ENCODE peak calls at places on chromosomes 16 and 17, in eight cellular contexts. One of them, this sample, is unnamed.

GRCh38 chr16:9677301-9677653 is 505.0 kb downstream of the GRIN2A start:
- DNase-seq in heart right ventricle: no peak
- DNase-seq in Right ventricle myocardium superior: no peak
- DNase-seq in posterior vena cava: no peak
- DNase-seq in putamen: no peak
- DNase-seq in PC-3: no peak
- DNase-seq in fibroblast of gingiva: no peak
- DNase-seq in G401: no peak
- DNase-seq in this sample: no peak

GRCh38 chr17:13001991-13002615 is 15.7 kb downstream of the ELAC2 start:
- DNase-seq in putamen: no peak
- DNase-seq in heart right ventricle: no peak
- DNase-seq in PC-3: no peak
- DNase-seq in fibroblast of gingiva: peak; percentile 77
- DNase-seq in G401: peak; percentile 87
- DNase-seq in Right ventricle myocardium superior: no peak
- DNase-seq in posterior vena cava: no peak
- DNase-seq in this sample: no peak

GRCh38 chr16:62665269-62665668 is 629.0 kb upstream of the CDH8 start:
- DNase-seq in posterior vena cava: no peak
- DNase-seq in fibroblast of gingiva: no peak
- DNase-seq in Right ventricle myocardium superior: no peak
- DNase-seq in G401: no peak
- DNase-seq in putamen: peak; percentile 69
- DNase-seq in heart right ventricle: no peak
- DNase-seq in PC-3: no peak
- DNase-seq in this sample: no peak

GRCh38 chr16:89708481-89708931 is 7.0 kb upstream of the SPATA2L start:
- DNase-seq in PC-3: no peak
- DNase-seq in fibroblast of gingiva: no peak
- DNase-seq in Right ventricle myocardium superior: no peak
- DNase-seq in putamen: no peak
- DNase-seq in heart right ventricle: no peak
- DNase-seq in posterior vena cava: no peak
- DNase-seq in G401: no peak
- DNase-seq in this sample: no peak

GRCh38 chr17:44005865-44006580 is 1.6 kb downstream of the NAGS start:
- DNase-seq in PC-3: peak; percentile 82
- DNase-seq in Right ventricle myocardium superior: peak; percentile 50
- DNase-seq in fibroblast of gingiva: peak; percentile 29
- DNase-seq in heart right ventricle: no peak
- DNase-seq in putamen: no peak
- DNase-seq in G401: no peak
- DNase-seq in posterior vena cava: peak; percentile 87
- DNase-seq in this sample: no peak

GRCh38 chr17:8480011-8480976 is 44.6 kb downstream of the NDEL1 start:
- DNase-seq in Right ventricle myocardium superior: no peak
- DNase-seq in PC-3: no peak
- DNase-seq in heart right ventricle: no peak
- DNase-seq in posterior vena cava: no peak
- DNase-seq in fibroblast of gingiva: no peak
- DNase-seq in G401: no peak
- DNase-seq in putamen: no peak
- DNase-seq in this sample: no peak

GRCh38 chr16:54340531-54340930 is 53.9 kb upstream of the IRX3 start:
- DNase-seq in posterior vena cava: no peak
- DNase-seq in G401: no peak
- DNase-seq in fibroblast of gingiva: no peak
- DNase-seq in PC-3: no peak
- DNase-seq in Right ventricle myocardium superior: no peak
- DNase-seq in putamen: no peak
- DNase-seq in heart right ventricle: no peak
- DNase-seq in this sample: no peak

GRCh38 chr17:78357687-78358537 is 2.0 kb downstream of the SOCS3 start:
- DNase-seq in G401: no peak
- DNase-seq in posterior vena cava: no peak
- DNase-seq in putamen: no peak
- DNase-seq in PC-3: no peak
- DNase-seq in Right ventricle myocardium superior: no peak
- DNase-seq in heart right ventricle: peak; percentile 16
- DNase-seq in fibroblast of gingiva: peak; percentile 28
- DNase-seq in this sample: peak; percentile 49

GRCh38 chr17:42541041-42541833 is 5.2 kb downstream of the NAGLU start:
- DNase-seq in G401: no peak
- DNase-seq in PC-3: peak; percentile 57
- DNase-seq in fibroblast of gingiva: no peak
- DNase-seq in Right ventricle myocardium superior: no peak
- DNase-seq in heart right ventricle: no peak
- DNase-seq in posterior vena cava: no peak
- DNase-seq in putamen: no peak
- DNase-seq in this sample: no peak

GRCh38 chr16:4003576-4003975 is 112.7 kb downstream of the ADCY9 start:
- DNase-seq in posterior vena cava: no peak
- DNase-seq in Right ventricle myocardium superior: peak; percentile 37
- DNase-seq in PC-3: no peak
- DNase-seq in fibroblast of gingiva: no peak
- DNase-seq in heart right ventricle: no peak
- DNase-seq in putamen: no peak
- DNase-seq in G401: no peak
- DNase-seq in this sample: no peak

GRCh38 chr17:69523252-69523861 is 108.9 kb downstream of the MAP2K6 start:
- DNase-seq in posterior vena cava: no peak
- DNase-seq in putamen: peak; percentile 58
- DNase-seq in G401: peak; percentile 73
- DNase-seq in PC-3: peak; percentile 76
- DNase-seq in heart right ventricle: no peak
- DNase-seq in Right ventricle myocardium superior: no peak
- DNase-seq in fibroblast of gingiva: peak; percentile 49
- DNase-seq in this sample: no peak

GRCh38 chr17:19780846-19781245 is 32.7 kb upstream of the ALDH3A1 start:
- DNase-seq in PC-3: no peak
- DNase-seq in posterior vena cava: no peak
- DNase-seq in G401: no peak
- DNase-seq in fibroblast of gingiva: no peak
- DNase-seq in Right ventricle myocardium superior: no peak
- DNase-seq in putamen: no peak
- DNase-seq in heart right ventricle: no peak
- DNase-seq in this sample: peak; percentile 79

GRCh38 chr17:40310882-40311391 is 2.0 kb downstream of the RARA start:
- DNase-seq in putamen: no peak
- DNase-seq in posterior vena cava: no peak
- DNase-seq in heart right ventricle: peak; percentile 55
- DNase-seq in PC-3: no peak
- DNase-seq in fibroblast of gingiva: no peak
- DNase-seq in Right ventricle myocardium superior: no peak
- DNase-seq in G401: peak; percentile 94
- DNase-seq in this sample: no peak

GRCh38 chr17:72461757-72462156 is 340.9 kb downstream of the SOX9 start:
- DNase-seq in putamen: no peak
- DNase-seq in PC-3: no peak
- DNase-seq in fibroblast of gingiva: no peak
- DNase-seq in Right ventricle myocardium superior: no peak
- DNase-seq in heart right ventricle: no peak
- DNase-seq in posterior vena cava: peak; percentile 12
- DNase-seq in G401: no peak
- DNase-seq in this sample: no peak

GRCh38 chr17:7043544-7044268 is at the start of gene SLC16A11:
- DNase-seq in putamen: no peak
- DNase-seq in posterior vena cava: no peak
- DNase-seq in fibroblast of gingiva: no peak
- DNase-seq in Right ventricle myocardium superior: peak; percentile 69
- DNase-seq in PC-3: no peak
- DNase-seq in G401: peak; percentile 41
- DNase-seq in heart right ventricle: peak; percentile 59
- DNase-seq in this sample: peak; percentile 47

This sample was measured in SJCRH30.